ENCODE peak calls at places on chromosomes 1 and 21, in seven cellular contexts. One of them, this sample, is unnamed.

GRCh38 chr21:25790122-25790951 is 55.6 kb downstream of the GABPA start:
- DNase-seq in NCI-H2171 treated with DMSO at 0.1 percent for 48 hours: peak
- DNase-seq in mesenteric fat pad: no peak
- DNase-seq in IMR-90: peak
- DNase-seq in RPMI8226: peak
- DNase-seq in stimulated activated CD4-positive, alpha-beta T cell treated with anti-CD3 and anti-CD28 coated beads, Interleukin-4, amount 100 ng/mL, for 4 hours: no peak
- DNase-seq in prostate gland: no peak
- DNase-seq in this sample: peak

GRCh38 chr1:212141404-212141803 is 105.9 kb downstream of the DTL start:
- DNase-seq in RPMI8226: no peak
- DNase-seq in prostate gland: no peak
- DNase-seq in stimulated activated CD4-positive, alpha-beta T cell treated with anti-CD3 and anti-CD28 coated beads, Interleukin-4, amount 100 ng/mL, for 4 hours: no peak
- DNase-seq in mesenteric fat pad: no peak
- DNase-seq in NCI-H2171 treated with DMSO at 0.1 percent for 48 hours: no peak
- DNase-seq in IMR-90: no peak
- DNase-seq in this sample: no peak

GRCh38 chr1:169105434-169106094 is 926 bp upstream of the ATP1B1 start:
- DNase-seq in mesenteric fat pad: peak
- DNase-seq in prostate gland: peak
- DNase-seq in NCI-H2171 treated with DMSO at 0.1 percent for 48 hours: peak
- DNase-seq in stimulated activated CD4-positive, alpha-beta T cell treated with anti-CD3 and anti-CD28 coated beads, Interleukin-4, amount 100 ng/mL, for 4 hours: peak
- DNase-seq in RPMI8226: peak
- DNase-seq in IMR-90: no peak
- DNase-seq in this sample: no peak

GRCh38 chr1:83897516-83897915 is 101.4 kb downstream of the TTLL7 start:
- DNase-seq in stimulated activated CD4-positive, alpha-beta T cell treated with anti-CD3 and anti-CD28 coated beads, Interleukin-4, amount 100 ng/mL, for 4 hours: no peak
- DNase-seq in mesenteric fat pad: no peak
- DNase-seq in NCI-H2171 treated with DMSO at 0.1 percent for 48 hours: no peak
- DNase-seq in prostate gland: no peak
- DNase-seq in RPMI8226: no peak
- DNase-seq in IMR-90: no peak
- DNase-seq in this sample: no peak

GRCh38 chr1:35577071-35577998 is 4.2 kb downstream of the TFAP2E start:
- DNase-seq in IMR-90: no peak
- DNase-seq in mesenteric fat pad: peak
- DNase-seq in prostate gland: no peak
- DNase-seq in NCI-H2171 treated with DMSO at 0.1 percent for 48 hours: no peak
- DNase-seq in stimulated activated CD4-positive, alpha-beta T cell treated with anti-CD3 and anti-CD28 coated beads, Interleukin-4, amount 100 ng/mL, for 4 hours: peak
- DNase-seq in RPMI8226: peak
- DNase-seq in this sample: no peak

GRCh38 chr1:220834155-220834870 is 44.9 kb upstream of the HLX start:
- DNase-seq in mesenteric fat pad: no peak
- DNase-seq in NCI-H2171 treated with DMSO at 0.1 percent for 48 hours: no peak
- DNase-seq in prostate gland: no peak
- DNase-seq in stimulated activated CD4-positive, alpha-beta T cell treated with anti-CD3 and anti-CD28 coated beads, Interleukin-4, amount 100 ng/mL, for 4 hours: no peak
- DNase-seq in RPMI8226: no peak
- DNase-seq in IMR-90: no peak
- DNase-seq in this sample: no peak

GRCh38 chr1:204493145-204493881 is 1.3 kb downstream of the PIK3C2B start:
- DNase-seq in NCI-H2171 treated with DMSO at 0.1 percent for 48 hours: no peak
- DNase-seq in stimulated activated CD4-positive, alpha-beta T cell treated with anti-CD3 and anti-CD28 coated beads, Interleukin-4, amount 100 ng/mL, for 4 hours: no peak
- DNase-seq in IMR-90: peak
- DNase-seq in prostate gland: peak
- DNase-seq in RPMI8226: no peak
- DNase-seq in mesenteric fat pad: no peak
- DNase-seq in this sample: peak

GRCh38 chr1:113534130-113534817 is 144.0 kb downstream of the MAGI3 start:
- DNase-seq in NCI-H2171 treated with DMSO at 0.1 percent for 48 hours: no peak
- DNase-seq in IMR-90: peak
- DNase-seq in RPMI8226: no peak
- DNase-seq in prostate gland: no peak
- DNase-seq in mesenteric fat pad: no peak
- DNase-seq in stimulated activated CD4-positive, alpha-beta T cell treated with anti-CD3 and anti-CD28 coated beads, Interleukin-4, amount 100 ng/mL, for 4 hours: no peak
- DNase-seq in this sample: peak

GRCh38 chr1:56414728-56415224 is 164.6 kb downstream of the PLPP3 start:
- DNase-seq in NCI-H2171 treated with DMSO at 0.1 percent for 48 hours: peak
- DNase-seq in stimulated activated CD4-positive, alpha-beta T cell treated with anti-CD3 and anti-CD28 coated beads, Interleukin-4, amount 100 ng/mL, for 4 hours: no peak
- DNase-seq in mesenteric fat pad: no peak
- DNase-seq in IMR-90: no peak
- DNase-seq in prostate gland: peak
- DNase-seq in RPMI8226: no peak
- DNase-seq in this sample: no peak

GRCh38 chr1:24928631-24929090 is 1.4 kb downstream of the RUNX3 start:
- DNase-seq in IMR-90: no peak
- DNase-seq in NCI-H2171 treated with DMSO at 0.1 percent for 48 hours: no peak
- DNase-seq in prostate gland: no peak
- DNase-seq in RPMI8226: peak
- DNase-seq in stimulated activated CD4-positive, alpha-beta T cell treated with anti-CD3 and anti-CD28 coated beads, Interleukin-4, amount 100 ng/mL, for 4 hours: peak
- DNase-seq in mesenteric fat pad: no peak
- DNase-seq in this sample: peak

GRCh38 chr1:234143681-234144080 is 229.6 kb upstream of the COA6 start:
- DNase-seq in stimulated activated CD4-positive, alpha-beta T cell treated with anti-CD3 and anti-CD28 coated beads, Interleukin-4, amount 100 ng/mL, for 4 hours: no peak
- DNase-seq in prostate gland: no peak
- DNase-seq in RPMI8226: no peak
- DNase-seq in IMR-90: no peak
- DNase-seq in NCI-H2171 treated with DMSO at 0.1 percent for 48 hours: no peak
- DNase-seq in mesenteric fat pad: no peak
- DNase-seq in this sample: no peak

GRCh38 chr1:28580706-28581530 is 11.1 kb upstream of the RAB42 start:
- DNase-seq in IMR-90: peak
- DNase-seq in stimulated activated CD4-positive, alpha-beta T cell treated with anti-CD3 and anti-CD28 coated beads, Interleukin-4, amount 100 ng/mL, for 4 hours: peak
- DNase-seq in NCI-H2171 treated with DMSO at 0.1 percent for 48 hours: peak
- DNase-seq in prostate gland: peak
- DNase-seq in mesenteric fat pad: no peak
- DNase-seq in RPMI8226: peak
- DNase-seq in this sample: peak

GRCh38 chr1:204842892-204843291 is 27.8 kb upstream of the NFASC start:
- DNase-seq in prostate gland: no peak
- DNase-seq in NCI-H2171 treated with DMSO at 0.1 percent for 48 hours: no peak
- DNase-seq in IMR-90: no peak
- DNase-seq in RPMI8226: no peak
- DNase-seq in stimulated activated CD4-positive, alpha-beta T cell treated with anti-CD3 and anti-CD28 coated beads, Interleukin-4, amount 100 ng/mL, for 4 hours: no peak
- DNase-seq in mesenteric fat pad: no peak
- DNase-seq in this sample: peak

GRCh38 chr1:151189638-151190445 is at the start of gene VPS72:
- DNase-seq in stimulated activated CD4-positive, alpha-beta T cell treated with anti-CD3 and anti-CD28 coated beads, Interleukin-4, amount 100 ng/mL, for 4 hours: peak
- DNase-seq in prostate gland: peak
- DNase-seq in mesenteric fat pad: peak
- DNase-seq in NCI-H2171 treated with DMSO at 0.1 percent for 48 hours: peak
- DNase-seq in RPMI8226: peak
- DNase-seq in IMR-90: peak
- DNase-seq in this sample: peak

GRCh38 chr1:183152216-183152615 is 33.8 kb upstream of the LAMC2 start:
- DNase-seq in RPMI8226: no peak
- DNase-seq in IMR-90: no peak
- DNase-seq in mesenteric fat pad: no peak
- DNase-seq in stimulated activated CD4-positive, alpha-beta T cell treated with anti-CD3 and anti-CD28 coated beads, Interleukin-4, amount 100 ng/mL, for 4 hours: no peak
- DNase-seq in prostate gland: no peak
- DNase-seq in NCI-H2171 treated with DMSO at 0.1 percent for 48 hours: no peak
- DNase-seq in this sample: no peak

GRCh38 chr1:185110145-185110544 is 46.6 kb downstream of the TRMT1L start:
- DNase-seq in RPMI8226: no peak
- DNase-seq in IMR-90: peak
- DNase-seq in mesenteric fat pad: no peak
- DNase-seq in NCI-H2171 treated with DMSO at 0.1 percent for 48 hours: no peak
- DNase-seq in prostate gland: no peak
- DNase-seq in stimulated activated CD4-positive, alpha-beta T cell treated with anti-CD3 and anti-CD28 coated beads, Interleukin-4, amount 100 ng/mL, for 4 hours: no peak
- DNase-seq in this sample: no peak

GRCh38 chr1:8340456-8340855 is 22.5 kb downstream of the SLC45A1 start:
- DNase-seq in mesenteric fat pad: no peak
- DNase-seq in RPMI8226: no peak
- DNase-seq in NCI-H2171 treated with DMSO at 0.1 percent for 48 hours: peak
- DNase-seq in stimulated activated CD4-positive, alpha-beta T cell treated with anti-CD3 and anti-CD28 coated beads, Interleukin-4, amount 100 ng/mL, for 4 hours: no peak
- DNase-seq in prostate gland: no peak
- DNase-seq in IMR-90: no peak
- DNase-seq in this sample: no peak

GRCh38 chr1:60547821-60548220 is 474.3 kb upstream of the C1orf87 start:
- DNase-seq in RPMI8226: no peak
- DNase-seq in prostate gland: no peak
- DNase-seq in stimulated activated CD4-positive, alpha-beta T cell treated with anti-CD3 and anti-CD28 coated beads, Interleukin-4, amount 100 ng/mL, for 4 hours: no peak
- DNase-seq in NCI-H2171 treated with DMSO at 0.1 percent for 48 hours: no peak
- DNase-seq in mesenteric fat pad: no peak
- DNase-seq in IMR-90: no peak
- DNase-seq in this sample: no peak

GRCh38 chr1:45037456-45037855 is 25.4 kb downstream of the UROD start:
- DNase-seq in RPMI8226: no peak
- DNase-seq in mesenteric fat pad: no peak
- DNase-seq in stimulated activated CD4-positive, alpha-beta T cell treated with anti-CD3 and anti-CD28 coated beads, Interleukin-4, amount 100 ng/mL, for 4 hours: no peak
- DNase-seq in IMR-90: peak
- DNase-seq in NCI-H2171 treated with DMSO at 0.1 percent for 48 hours: no peak
- DNase-seq in prostate gland: no peak
- DNase-seq in this sample: peak

GRCh38 chr1:37995773-37996379 is 6.1 kb upstream of the SF3A3 start:
- DNase-seq in RPMI8226: no peak
- DNase-seq in mesenteric fat pad: peak
- DNase-seq in stimulated activated CD4-positive, alpha-beta T cell treated with anti-CD3 and anti-CD28 coated beads, Interleukin-4, amount 100 ng/mL, for 4 hours: no peak
- DNase-seq in prostate gland: no peak
- DNase-seq in NCI-H2171 treated with DMSO at 0.1 percent for 48 hours: peak
- DNase-seq in IMR-90: peak
- DNase-seq in this sample: peak

GRCh38 chr1:23149110-23149509 is 19.5 kb downstream of the LUZP1 start:
- DNase-seq in mesenteric fat pad: no peak
- DNase-seq in IMR-90: no peak
- DNase-seq in stimulated activated CD4-positive, alpha-beta T cell treated with anti-CD3 and anti-CD28 coated beads, Interleukin-4, amount 100 ng/mL, for 4 hours: no peak
- DNase-seq in RPMI8226: no peak
- DNase-seq in NCI-H2171 treated with DMSO at 0.1 percent for 48 hours: no peak
- DNase-seq in prostate gland: peak
- DNase-seq in this sample: no peak

GRCh38 chr21:45747233-45747766 is 103.8 kb downstream of the PCBP3 start:
- DNase-seq in NCI-H2171 treated with DMSO at 0.1 percent for 48 hours: peak
- DNase-seq in prostate gland: no peak
- DNase-seq in mesenteric fat pad: no peak
- DNase-seq in stimulated activated CD4-positive, alpha-beta T cell treated with anti-CD3 and anti-CD28 coated beads, Interleukin-4, amount 100 ng/mL, for 4 hours: no peak
- DNase-seq in IMR-90: no peak
- DNase-seq in RPMI8226: peak
- DNase-seq in this sample: no peak

GRCh38 chr1:51956528-51957509 is 33.7 kb downstream of the RAB3B start:
- DNase-seq in mesenteric fat pad: no peak
- DNase-seq in RPMI8226: no peak
- DNase-seq in prostate gland: peak
- DNase-seq in stimulated activated CD4-positive, alpha-beta T cell treated with anti-CD3 and anti-CD28 coated beads, Interleukin-4, amount 100 ng/mL, for 4 hours: no peak
- DNase-seq in NCI-H2171 treated with DMSO at 0.1 percent for 48 hours: peak
- DNase-seq in IMR-90: peak
- DNase-seq in this sample: peak

GRCh38 chr21:32990666-32991065 is 35.1 kb upstream of the OLIG2 start:
- DNase-seq in NCI-H2171 treated with DMSO at 0.1 percent for 48 hours: no peak
- DNase-seq in stimulated activated CD4-positive, alpha-beta T cell treated with anti-CD3 and anti-CD28 coated beads, Interleukin-4, amount 100 ng/mL, for 4 hours: no peak
- DNase-seq in mesenteric fat pad: no peak
- DNase-seq in IMR-90: no peak
- DNase-seq in prostate gland: no peak
- DNase-seq in RPMI8226: no peak
- DNase-seq in this sample: no peak

GRCh38 chr1:244674446-244674845 is 21.5 kb downstream of the DESI2 start:
- DNase-seq in NCI-H2171 treated with DMSO at 0.1 percent for 48 hours: no peak
- DNase-seq in mesenteric fat pad: no peak
- DNase-seq in prostate gland: no peak
- DNase-seq in RPMI8226: no peak
- DNase-seq in stimulated activated CD4-positive, alpha-beta T cell treated with anti-CD3 and anti-CD28 coated beads, Interleukin-4, amount 100 ng/mL, for 4 hours: no peak
- DNase-seq in IMR-90: peak
- DNase-seq in this sample: no peak

GRCh38 chr1:183806086-183806485 is 1.2 kb downstream of the RGL1 start:
- DNase-seq in NCI-H2171 treated with DMSO at 0.1 percent for 48 hours: no peak
- DNase-seq in prostate gland: no peak
- DNase-seq in RPMI8226: peak
- DNase-seq in stimulated activated CD4-positive, alpha-beta T cell treated with anti-CD3 and anti-CD28 coated beads, Interleukin-4, amount 100 ng/mL, for 4 hours: no peak
- DNase-seq in mesenteric fat pad: no peak
- DNase-seq in IMR-90: peak
- DNase-seq in this sample: peak

GRCh38 chr21:29650561-29651022 is 289.2 kb downstream of the GRIK1 start:
- DNase-seq in mesenteric fat pad: no peak
- DNase-seq in NCI-H2171 treated with DMSO at 0.1 percent for 48 hours: peak
- DNase-seq in stimulated activated CD4-positive, alpha-beta T cell treated with anti-CD3 and anti-CD28 coated beads, Interleukin-4, amount 100 ng/mL, for 4 hours: no peak
- DNase-seq in IMR-90: no peak
- DNase-seq in RPMI8226: no peak
- DNase-seq in prostate gland: no peak
- DNase-seq in this sample: no peak

GRCh38 chr1:16237343-16237830 is 404 bp upstream of the CPLANE2 start:
- DNase-seq in prostate gland: no peak
- DNase-seq in stimulated activated CD4-positive, alpha-beta T cell treated with anti-CD3 and anti-CD28 coated beads, Interleukin-4, amount 100 ng/mL, for 4 hours: no peak
- DNase-seq in IMR-90: peak
- DNase-seq in NCI-H2171 treated with DMSO at 0.1 percent for 48 hours: no peak
- DNase-seq in mesenteric fat pad: no peak
- DNase-seq in RPMI8226: no peak
- DNase-seq in this sample: peak

GRCh38 chr1:232978091-232978634 is 27.8 kb downstream of the NTPCR start:
- DNase-seq in IMR-90: peak
- DNase-seq in stimulated activated CD4-positive, alpha-beta T cell treated with anti-CD3 and anti-CD28 coated beads, Interleukin-4, amount 100 ng/mL, for 4 hours: no peak
- DNase-seq in RPMI8226: no peak
- DNase-seq in NCI-H2171 treated with DMSO at 0.1 percent for 48 hours: no peak
- DNase-seq in prostate gland: no peak
- DNase-seq in mesenteric fat pad: no peak
- DNase-seq in this sample: no peak

GRCh38 chr1:70509996-70510876 is 99.2 kb downstream of the CTH start:
- DNase-seq in prostate gland: no peak
- DNase-seq in stimulated activated CD4-positive, alpha-beta T cell treated with anti-CD3 and anti-CD28 coated beads, Interleukin-4, amount 100 ng/mL, for 4 hours: no peak
- DNase-seq in NCI-H2171 treated with DMSO at 0.1 percent for 48 hours: peak
- DNase-seq in IMR-90: peak
- DNase-seq in mesenteric fat pad: no peak
- DNase-seq in RPMI8226: peak
- DNase-seq in this sample: peak

This sample was measured in EH.